ENCODE peak calls at places on chromosomes 1 and 21, in ten cellular contexts. T is esophagus muscularis mucosa; R is stomach; P is mesendoderm; B is uterus; F is CD4-positive, alpha-beta memory T cell; L is tibial nerve; G is PC-3; M is neuronal stem cell; C is GM23338. X is an unnamed sample. For H3K4me1 and H3K27me3, the result is how much of the 10 kb centered on the place peaks cover.

GRCh38 chr21:38433516-38433915 is 64.8 kb downstream of the ERG start:
- DNase-seq in T (no peak), R (no peak), P (no peak), B (no peak), F (no peak), L (no peak), G (no peak), M (no peak), C (no peak), X (no peak)

GRCh38 chr1:20719261-20719660 is 1.5 kb upstream of the KIF17 start:
- DNase-seq in T (no peak), R (no peak), P (no peak), B (peak), F (no peak), L (no peak), G (no peak), M (no peak), C (no peak), X (peak)

GRCh38 chr1:33735624-33736023 is 128.3 kb upstream of the HMGB4 start:
- DNase-seq in T (no peak), R (no peak), P (no peak), B (no peak), F (no peak), L (no peak), G (peak), M (no peak), C (peak), X (no peak)

GRCh38 chr21:42215942-42216725 is 2.8 kb upstream of the ABCG1 start:
- DNase-seq in T (no peak), R (peak), P (no peak), B (no peak), F (no peak), L (no peak), G (no peak), M (no peak), C (no peak), X (no peak)

GRCh38 chr1:110309139-110309538 is 30.0 kb upstream of the RBM15 start:
- DNase-seq in T (no peak), R (no peak), P (no peak), B (no peak), F (no peak), L (no peak), G (peak), M (no peak), C (no peak), X (no peak)

GRCh38 chr1:204396015-204396583 is 15.5 kb downstream of the PPP1R15B start:
- DNase-seq in T (no peak), R (no peak), P (no peak), B (no peak), F (no peak), L (no peak), G (no peak), M (no peak), C (no peak), X (no peak)

GRCh38 chr21:36260030-36260787 is 59.8 kb upstream of the MORC3 start:
- DNase-seq in T (no peak), R (peak), P (peak), B (peak), F (peak), L (peak), G (peak), M (peak), C (peak), X (no peak)

GRCh38 chr1:161089251-161089924 is at the start of gene NECTIN4:
- DNase-seq in T (no peak), R (peak), P (no peak), B (no peak), F (no peak), L (no peak), G (peak), M (no peak), C (peak), X (peak)

GRCh38 chr21:35559128-35559831 is 501.0 kb downstream of the SETD4 start:
- DNase-seq in T (no peak), R (no peak), P (no peak), B (no peak), F (no peak), L (no peak), G (no peak), M (no peak), C (no peak), X (no peak)

GRCh38 chr1:228982637-228983036 is 247.4 kb downstream of the RHOU start:
- DNase-seq in T (no peak), R (no peak), P (no peak), B (no peak), F (no peak), L (no peak), G (no peak), M (no peak), C (no peak), X (no peak)

GRCh38 chr1:45200906-45201500 is 5.4 kb downstream of the ZSWIM5 start:
- DNase-seq in T (no peak), R (no peak), P (peak), B (no peak), F (no peak), L (no peak), G (no peak), M (no peak), C (peak), X (no peak)

GRCh38 chr1:150162862-150163706 is 13.4 kb downstream of the PLEKHO1 start:
- DNase-seq in T (peak), R (peak), P (peak), B (peak), F (no peak), L (peak), G (peak), M (peak), C (peak), X (peak)

GRCh38 chr1:211830055-211830329 is 571 bp downstream of the LPGAT1 start:
- DNase-seq in T (no peak), R (no peak), P (no peak), B (no peak), F (peak), L (no peak), G (no peak), M (peak), C (no peak), X (no peak)

GRCh38 chr1:68174173-68175113 is 57.9 kb downstream of the WLS start:
- DNase-seq in T (no peak), R (peak), P (peak), B (peak), F (no peak), L (peak), G (peak), M (peak), C (peak), X (peak)

GRCh38 chr1:64757213-64757612 is 12.3 kb downstream of the RAVER2 start:
- DNase-seq in T (no peak), R (no peak), P (no peak), B (no peak), F (no peak), L (no peak), G (no peak), M (no peak), C (no peak), X (no peak)

GRCh38 chr1:164558461-164559341 is at the start of gene PBX1:
- DNase-seq in T (peak), R (peak), P (peak), B (peak), F (peak), L (peak), G (peak), M (peak), C (peak), X (peak)

GRCh38 chr1:115838805-115839705 is 1.9 kb downstream of the NHLH2 start:
- DNase-seq in T (no peak), R (peak), P (peak), B (no peak), F (no peak), L (no peak), G (no peak), M (no peak), C (peak), X (no peak)

GRCh38 chr21:34065015-34065414 is 8.4 kb upstream of the MRPS6 start:
- DNase-seq in T (no peak), R (no peak), P (peak), B (no peak), F (no peak), L (no peak), G (no peak), M (no peak), C (no peak), X (no peak)

GRCh38 chr21:35359076-35359475 is 310.0 kb upstream of the RUNX1 start:
- DNase-seq in T (no peak), R (no peak), P (no peak), B (no peak), F (no peak), L (no peak), G (no peak), M (no peak), C (no peak), X (no peak)

GRCh38 chr1:12147116-12147753 is 19.6 kb upstream of the TNFRSF1B start:
- DNase-seq in T (no peak), R (no peak), P (no peak), B (no peak), F (no peak), L (no peak), G (no peak), M (no peak), C (no peak), X (no peak)

GRCh38 chr1:165896277-165896676 is 68.9 kb downstream of the UCK2 start:
- DNase-seq in T (no peak), R (no peak), P (no peak), B (no peak), F (no peak), L (peak), G (peak), M (no peak), C (no peak), X (peak)

GRCh38 chr1:217136895-217137205 is 413.6 kb upstream of the ESRRG start:
- DNase-seq in T (no peak), R (no peak), P (peak), B (no peak), F (no peak), L (no peak), G (no peak), M (no peak), C (peak), X (no peak)

GRCh38 chr1:214660900-214661299 is 57.9 kb downstream of the CENPF start:
- DNase-seq in T (no peak), R (peak), P (peak), B (no peak), F (no peak), L (peak), G (peak), M (no peak), C (peak), X (no peak)

GRCh38 chr1:238811211-238811610 is 575.2 kb upstream of the CHRM3 start:
- DNase-seq in T (no peak), R (no peak), P (no peak), B (no peak), F (no peak), L (no peak), G (no peak), M (no peak), C (no peak), X (no peak)

GRCh38 chr1:50873458-50874187 is 86.4 kb downstream of the FAF1 start:
- DNase-seq in T (no peak), R (peak), P (peak), B (peak), F (peak), L (peak), G (peak), M (peak), C (peak), X (peak)

GRCh38 chr1:199704231-199704630 is 323.3 kb upstream of the NR5A2 start:
- DNase-seq in T (no peak), R (no peak), P (no peak), B (no peak), F (no peak), L (no peak), G (no peak), M (no peak), C (no peak), X (no peak)

GRCh38 chr1:199700551-199700950 is 327.0 kb upstream of the NR5A2 start:
- DNase-seq in T (no peak), R (no peak), P (no peak), B (no peak), F (no peak), L (no peak), G (no peak), M (no peak), C (no peak), X (no peak)

GRCh38 chr1:199698222-199698621 is 329.3 kb upstream of the NR5A2 start:
- DNase-seq in T (no peak), R (no peak), P (no peak), B (no peak), F (no peak), L (no peak), G (no peak), M (no peak), C (no peak), X (no peak)

GRCh38 chr1:199705825-199706224 is 321.7 kb upstream of the NR5A2 start:
- DNase-seq in T (no peak), R (no peak), P (no peak), B (no peak), F (no peak), L (no peak), G (no peak), M (no peak), C (no peak), X (no peak)

DNA sequence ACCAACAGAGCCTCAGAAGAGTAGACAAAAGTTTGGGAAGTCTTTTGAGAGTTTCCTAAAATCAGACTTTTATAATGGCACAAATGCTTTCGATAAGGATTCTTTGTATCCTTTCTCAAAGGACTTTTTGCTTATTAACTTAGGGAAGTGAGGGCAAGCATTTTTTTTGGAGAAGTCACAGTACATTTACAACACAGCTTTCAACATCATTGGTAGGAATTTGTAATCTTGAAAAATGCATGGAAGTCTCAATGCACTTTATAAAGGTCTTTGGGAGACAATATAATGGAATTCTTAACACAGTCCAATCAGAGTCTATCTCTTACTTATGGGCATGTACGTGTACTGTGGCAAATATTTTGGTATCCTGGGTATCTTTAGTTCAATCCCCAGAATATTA is 325.8 kb upstream of the NR5A2 start:
- DNase-seq in T (no peak), R (no peak), P (no peak), B (no peak), F (no peak), L (no peak), G (no peak), M (no peak), C (no peak), X (no peak)
- H3K4me1 ChIP-seq in T (under half), R (under half), P (under half), B (under half), F (under half), L (under half), G (under half), M (under half), C (under half), X (under half)

DNA sequence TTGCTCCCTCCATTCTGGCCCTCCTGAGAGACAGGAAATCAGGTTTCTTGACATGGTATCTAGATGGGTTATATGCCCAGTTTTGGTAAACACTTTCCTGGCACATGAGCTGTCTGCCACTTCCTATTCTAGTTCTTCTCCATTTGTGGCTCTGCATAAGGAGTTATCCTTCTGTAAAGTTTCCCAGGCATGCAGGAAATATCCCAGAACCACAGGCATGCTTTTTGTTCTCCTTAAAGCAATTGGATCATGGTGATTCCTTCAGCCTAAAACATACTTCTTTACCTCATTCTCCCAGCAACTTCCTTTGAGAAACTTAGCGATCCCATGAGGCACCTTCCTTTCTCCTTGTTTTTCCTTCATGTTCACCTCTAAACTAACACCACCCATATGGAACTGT is 199.8 kb downstream of the CRB1 start:
- DNase-seq in T (no peak), R (no peak), P (no peak), B (no peak), F (no peak), L (no peak), G (no peak), M (no peak), C (no peak), X (no peak)
- H3K27me3 ChIP-seq in T (under half), R (under half), P (under half), B (under half), F (under half), L (under half), G (under half), M (under half), C (under half), X (under half)

GRCh38 chr1:40638097-40639036 is 27.1 kb downstream of the RIMS3 start:
- DNase-seq in T (no peak), R (no peak), P (peak), B (no peak), F (no peak), L (no peak), G (no peak), M (no peak), C (peak), X (no peak)
- H3K4me1 ChIP-seq in T (under half), R (under half), P (under half), B (under half), F (under half), L (under half), G (under half), M (under half), C (under half), X (under half)

GRCh38 chr1:62090016-62090415 is 104.6 kb upstream of the L1TD1 start:
- DNase-seq in T (no peak), R (no peak), P (peak), B (no peak), F (no peak), L (no peak), G (no peak), M (no peak), C (peak), X (no peak)
- H3K27me3 ChIP-seq in T (under half), R (under half), P (under half), B (under half), F (under half), L (under half), G (under half), M (under half), C (under half), X (under half)